ENCODE peak calls at places on chromosomes 13 and 19, in six cellular contexts. One of them, this sample, is unnamed.

GRCh38 chr13:73521291-73521626 is 462.5 kb downstream of the KLF5 start:
- DNase-seq in K562: no peak
- DNase-seq in endothelial cell of umbilical vein: no peak
- DNase-seq in HepG2: no peak
- DNase-seq in WTC11: no peak
- DNase-seq in H1: no peak
- DNase-seq in this sample: no peak

GRCh38 chr13:102580552-102581169 is 16.1 kb upstream of the TPP2 start:
- DNase-seq in WTC11: no peak
- DNase-seq in H1: no peak
- DNase-seq in K562: peak
- DNase-seq in HepG2: peak
- DNase-seq in endothelial cell of umbilical vein: peak
- DNase-seq in this sample: no peak

GRCh38 chr13:94595006-94595942 is 678 bp downstream of the TGDS start:
- DNase-seq in K562: peak
- DNase-seq in HepG2: no peak
- DNase-seq in H1: no peak
- DNase-seq in endothelial cell of umbilical vein: peak
- DNase-seq in WTC11: no peak
- DNase-seq in this sample: no peak

GRCh38 chr19:7756258-7756657 is 6.8 kb upstream of the CLEC4M start:
- DNase-seq in HepG2: no peak
- DNase-seq in K562: no peak
- DNase-seq in H1: no peak
- DNase-seq in endothelial cell of umbilical vein: no peak
- DNase-seq in WTC11: no peak
- DNase-seq in this sample: no peak

GRCh38 chr19:33293255-33294057 is 8.9 kb downstream of the CEBPA start:
- DNase-seq in HepG2: peak
- DNase-seq in endothelial cell of umbilical vein: no peak
- DNase-seq in K562: peak
- DNase-seq in H1: no peak
- DNase-seq in WTC11: no peak
- DNase-seq in this sample: peak

GRCh38 chr19:7694499-7694898 is 7.4 kb downstream of the FCER2 start:
- DNase-seq in H1: no peak
- DNase-seq in endothelial cell of umbilical vein: no peak
- DNase-seq in HepG2: no peak
- DNase-seq in WTC11: no peak
- DNase-seq in K562: no peak
- DNase-seq in this sample: no peak

GRCh38 chr19:54190503-54190941 is 586 bp upstream of the TSEN34 start:
- DNase-seq in K562: peak
- DNase-seq in WTC11: peak
- DNase-seq in endothelial cell of umbilical vein: peak
- DNase-seq in H1: peak
- DNase-seq in HepG2: peak
- DNase-seq in this sample: peak

GRCh38 chr19:18232540-18233223 is 6.4 kb upstream of the PDE4C start:
- DNase-seq in H1: peak
- DNase-seq in endothelial cell of umbilical vein: no peak
- DNase-seq in K562: peak
- DNase-seq in WTC11: peak
- DNase-seq in HepG2: no peak
- DNase-seq in this sample: no peak

GRCh38 chr19:8155318-8155717 is 5.9 kb upstream of the FBN3 start:
- DNase-seq in K562: no peak
- DNase-seq in H1: no peak
- DNase-seq in WTC11: no peak
- DNase-seq in endothelial cell of umbilical vein: no peak
- DNase-seq in HepG2: no peak
- DNase-seq in this sample: no peak

GRCh38 chr19:17202249-17202648 is 12.9 kb upstream of the USE1 start:
- DNase-seq in HepG2: no peak
- DNase-seq in H1: no peak
- DNase-seq in K562: no peak
- DNase-seq in WTC11: no peak
- DNase-seq in endothelial cell of umbilical vein: peak
- DNase-seq in this sample: peak

GRCh38 chr13:51276684-51277083 is 54.5 kb downstream of the FAM124A start:
- DNase-seq in HepG2: no peak
- DNase-seq in WTC11: no peak
- DNase-seq in K562: no peak
- DNase-seq in endothelial cell of umbilical vein: peak
- DNase-seq in H1: peak
- DNase-seq in this sample: no peak

GRCh38 chr13:78241278-78241919 is 322.8 kb upstream of the EDNRB start:
- DNase-seq in K562: peak
- DNase-seq in endothelial cell of umbilical vein: peak
- DNase-seq in WTC11: peak
- DNase-seq in H1: peak
- DNase-seq in HepG2: peak
- DNase-seq in this sample: peak

GRCh38 chr19:2217591-2217990 is 18.5 kb downstream of the PLEKHJ1 start:
- DNase-seq in endothelial cell of umbilical vein: no peak
- DNase-seq in K562: no peak
- DNase-seq in H1: no peak
- DNase-seq in HepG2: no peak
- DNase-seq in WTC11: no peak
- DNase-seq in this sample: no peak

GRCh38 chr13:89678722-89679121 is 1668.8 kb upstream of the MIR17HG start:
- DNase-seq in endothelial cell of umbilical vein: no peak
- DNase-seq in WTC11: no peak
- DNase-seq in H1: no peak
- DNase-seq in HepG2: no peak
- DNase-seq in K562: no peak
- DNase-seq in this sample: no peak

GRCh38 chr19:39590265-39590664 is 12.1 kb upstream of the LGALS13 start:
- DNase-seq in H1: peak
- DNase-seq in endothelial cell of umbilical vein: peak
- DNase-seq in HepG2: no peak
- DNase-seq in K562: no peak
- DNase-seq in WTC11: peak
- DNase-seq in this sample: no peak

GRCh38 chr13:51935326-51936171 is 73.8 kb downstream of the CCDC70 start:
- DNase-seq in WTC11: peak
- DNase-seq in HepG2: no peak
- DNase-seq in endothelial cell of umbilical vein: no peak
- DNase-seq in K562: peak
- DNase-seq in H1: peak
- DNase-seq in this sample: peak

GRCh38 chr19:18009412-18010066 is 1.6 kb downstream of the ARRDC2 start:
- DNase-seq in K562: no peak
- DNase-seq in endothelial cell of umbilical vein: no peak
- DNase-seq in H1: no peak
- DNase-seq in HepG2: peak
- DNase-seq in WTC11: no peak
- DNase-seq in this sample: no peak

GRCh38 chr19:19316082-19316481 is 4.2 kb downstream of the SUGP1 start:
- DNase-seq in HepG2: no peak
- DNase-seq in K562: no peak
- DNase-seq in endothelial cell of umbilical vein: no peak
- DNase-seq in H1: no peak
- DNase-seq in WTC11: no peak
- DNase-seq in this sample: no peak

GRCh38 chr19:46716013-46716671 is 772 bp downstream of the PRKD2 start:
- DNase-seq in K562: peak
- DNase-seq in endothelial cell of umbilical vein: no peak
- DNase-seq in HepG2: no peak
- DNase-seq in H1: peak
- DNase-seq in WTC11: peak
- DNase-seq in this sample: no peak

GRCh38 chr19:49954092-49954825 is 6.7 kb downstream of the SIGLEC11 start:
- DNase-seq in H1: no peak
- DNase-seq in endothelial cell of umbilical vein: no peak
- DNase-seq in WTC11: no peak
- DNase-seq in K562: no peak
- DNase-seq in HepG2: peak
- DNase-seq in this sample: no peak

GRCh38 chr13:35818577-35819165 is 312.5 kb downstream of the DCLK1 start:
- DNase-seq in endothelial cell of umbilical vein: peak
- DNase-seq in HepG2: peak
- DNase-seq in K562: peak
- DNase-seq in H1: no peak
- DNase-seq in WTC11: no peak
- DNase-seq in this sample: peak

GRCh38 chr13:23771966-23772365 is 117.2 kb downstream of the MIPEP start:
- DNase-seq in HepG2: no peak
- DNase-seq in H1: no peak
- DNase-seq in K562: no peak
- DNase-seq in WTC11: no peak
- DNase-seq in endothelial cell of umbilical vein: no peak
- DNase-seq in this sample: no peak

GRCh38 chr19:18208098-18208951 is 4.5 kb upstream of the RAB3A start:
- DNase-seq in H1: peak
- DNase-seq in WTC11: peak
- DNase-seq in HepG2: no peak
- DNase-seq in K562: peak
- DNase-seq in endothelial cell of umbilical vein: peak
- DNase-seq in this sample: no peak

GRCh38 chr13:46168341-46168740 is 13.6 kb downstream of the LCP1 start:
- DNase-seq in HepG2: no peak
- DNase-seq in K562: no peak
- DNase-seq in endothelial cell of umbilical vein: no peak
- DNase-seq in WTC11: no peak
- DNase-seq in H1: no peak
- DNase-seq in this sample: no peak

GRCh38 chr19:9645466-9645865 is 24.4 kb upstream of the ZNF561 start:
- DNase-seq in K562: no peak
- DNase-seq in endothelial cell of umbilical vein: no peak
- DNase-seq in WTC11: no peak
- DNase-seq in H1: no peak
- DNase-seq in HepG2: no peak
- DNase-seq in this sample: no peak

GRCh38 chr13:19561585-19561984 is 253 bp upstream of the TPTE2 start:
- DNase-seq in WTC11: no peak
- DNase-seq in H1: no peak
- DNase-seq in K562: no peak
- DNase-seq in HepG2: no peak
- DNase-seq in endothelial cell of umbilical vein: no peak
- DNase-seq in this sample: no peak

GRCh38 chr19:53123400-53123799 is 9.3 kb downstream of the ZNF415 start:
- DNase-seq in H1: no peak
- DNase-seq in HepG2: no peak
- DNase-seq in K562: no peak
- DNase-seq in endothelial cell of umbilical vein: no peak
- DNase-seq in WTC11: no peak
- DNase-seq in this sample: no peak

GRCh38 chr19:7366701-7367420 is 18.1 kb downstream of the ARHGEF18 start:
- DNase-seq in HepG2: peak
- DNase-seq in endothelial cell of umbilical vein: peak
- DNase-seq in H1: no peak
- DNase-seq in K562: peak
- DNase-seq in WTC11: no peak
- DNase-seq in this sample: peak

GRCh38 chr13:29918845-29919244 is 68.4 kb upstream of the UBL3 start:
- DNase-seq in HepG2: no peak
- DNase-seq in H1: no peak
- DNase-seq in K562: no peak
- DNase-seq in endothelial cell of umbilical vein: no peak
- DNase-seq in WTC11: no peak
- DNase-seq in this sample: no peak
- TF ChIP-seq JUN in HepG2: no peak
- TF ChIP-seq JUN in H1: no peak
- TF ChIP-seq JUN in K562: no peak
- TF ChIP-seq JUN in endothelial cell of umbilical vein: no peak
- TF ChIP-seq JUN in WTC11: no peak
- TF ChIP-seq JUN in this sample: no peak

GRCh38 chr19:23203841-23204344 is 46.3 kb downstream of the ZNF724 start:
- DNase-seq in WTC11: peak
- DNase-seq in K562: no peak
- DNase-seq in HepG2: no peak
- DNase-seq in H1: no peak
- DNase-seq in endothelial cell of umbilical vein: no peak
- DNase-seq in this sample: no peak
- TF ChIP-seq JUN in WTC11: no peak
- TF ChIP-seq JUN in K562: no peak
- TF ChIP-seq JUN in HepG2: no peak
- TF ChIP-seq JUN in H1: no peak
- TF ChIP-seq JUN in endothelial cell of umbilical vein: no peak
- TF ChIP-seq JUN in this sample: no peak

DNA sequence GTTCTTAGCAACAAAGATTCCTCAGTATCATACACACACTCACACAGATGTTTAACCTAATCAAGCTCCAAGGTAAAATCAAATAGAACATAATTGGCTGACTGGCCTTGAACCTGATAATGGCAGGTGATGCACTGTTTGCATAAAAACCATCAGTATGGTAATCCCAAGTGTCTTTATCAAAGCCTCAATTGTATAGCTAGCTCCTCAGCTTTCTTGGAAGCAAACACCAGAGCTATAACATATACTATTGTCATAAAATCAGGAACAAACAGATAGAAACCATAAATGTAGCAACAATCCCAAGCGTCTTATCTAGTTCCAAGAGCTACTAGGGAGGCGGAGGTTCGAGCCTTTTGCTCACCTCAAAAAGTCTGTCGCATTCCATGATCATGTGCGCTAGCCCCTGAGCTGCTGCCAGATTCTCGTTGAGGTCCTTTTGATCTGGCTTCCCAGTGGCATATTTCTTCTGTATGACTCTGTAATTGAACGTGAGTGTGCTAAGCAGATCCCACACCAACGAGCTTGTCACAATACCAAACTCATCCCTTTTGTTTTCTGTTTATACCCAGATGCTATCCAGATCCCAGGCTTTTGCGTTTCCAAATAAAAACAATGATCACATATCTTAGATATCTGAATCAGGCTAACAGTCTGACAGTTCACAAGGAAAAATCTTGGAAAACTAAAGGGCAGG is 95.3 kb downstream of the KL start:
- DNase-seq in endothelial cell of umbilical vein: peak
- DNase-seq in K562: no peak
- DNase-seq in H1: no peak
- DNase-seq in WTC11: no peak
- DNase-seq in HepG2: peak
- DNase-seq in this sample: no peak
- TF ChIP-seq JUN in endothelial cell of umbilical vein: no peak
- TF ChIP-seq JUN in K562: no peak
- TF ChIP-seq JUN in H1: no peak
- TF ChIP-seq JUN in WTC11: no peak
- TF ChIP-seq JUN in HepG2: no peak
- TF ChIP-seq JUN in this sample: no peak

GRCh38 chr19:34851277-34851804 is 75.4 kb upstream of the ZNF30 start:
- DNase-seq in K562: no peak
- DNase-seq in HepG2: peak
- DNase-seq in WTC11: peak
- DNase-seq in H1: no peak
- DNase-seq in endothelial cell of umbilical vein: no peak
- DNase-seq in this sample: no peak
- TF ChIP-seq JUN in K562: no peak
- TF ChIP-seq JUN in HepG2: no peak
- TF ChIP-seq JUN in WTC11: no peak
- TF ChIP-seq JUN in H1: no peak
- TF ChIP-seq JUN in endothelial cell of umbilical vein: no peak
- TF ChIP-seq JUN in this sample: no peak

GRCh38 chr13:55007681-55008080 is 1979.1 kb downstream of the OLFM4 start:
- DNase-seq in WTC11: no peak
- DNase-seq in endothelial cell of umbilical vein: no peak
- DNase-seq in HepG2: no peak
- DNase-seq in K562: no peak
- DNase-seq in H1: no peak
- DNase-seq in this sample: no peak
- TF ChIP-seq JUN in WTC11: no peak
- TF ChIP-seq JUN in endothelial cell of umbilical vein: no peak
- TF ChIP-seq JUN in HepG2: no peak
- TF ChIP-seq JUN in K562: no peak
- TF ChIP-seq JUN in H1: no peak
- TF ChIP-seq JUN in this sample: no peak

GRCh38 chr13:98482476-98483444 is 94.1 kb downstream of the STK24 start:
- DNase-seq in K562: no peak
- DNase-seq in WTC11: no peak
- DNase-seq in H1: no peak
- DNase-seq in endothelial cell of umbilical vein: peak
- DNase-seq in HepG2: no peak
- DNase-seq in this sample: no peak
- TF ChIP-seq JUN in K562: no peak
- TF ChIP-seq JUN in WTC11: no peak
- TF ChIP-seq JUN in H1: no peak
- TF ChIP-seq JUN in endothelial cell of umbilical vein: no peak
- TF ChIP-seq JUN in HepG2: no peak
- TF ChIP-seq JUN in this sample: no peak

This sample was measured in A549.